ENCODE peak calls at places on chromosome X, in six cellular contexts. A is neural progenitor cell, K is brain microvascular endothelial cell, C is cardiac muscle cell, Z is cardiac fibroblast, Q is PC-9. L is an unnamed sample.
A peak's percentile ranks its signal among the peaks of the same experiment; 100 is the strongest.

GRCh38 chrX:45806410-45807121 is 605.9 kb upstream of the DIPK2B start:
- DNase-seq in A (no peak), K (peak; percentile 84), C (peak; percentile 90), Z (peak; percentile 81), Q (no peak), L (no peak)

GRCh38 chrX:74521961-74522833 is 92.2 kb downstream of the RLIM start:
- DNase-seq in A (no peak), K (no peak), C (peak; percentile 79), Z (no peak), Q (no peak), L (no peak)

GRCh38 chrX:39133971-39134370 is 332.7 kb downstream of the MID1IP1 start:
- DNase-seq in A (no peak), K (no peak), C (no peak), Z (no peak), Q (no peak), L (peak; percentile 36)

GRCh38 chrX:40144576-40144975 is 46.8 kb upstream of the BCOR start:
- DNase-seq in A (peak; percentile 44), K (no peak), C (no peak), Z (no peak), Q (no peak), L (no peak)

GRCh38 chrX:57906790-57907189 is 3.5 kb downstream of the ZXDA start:
- DNase-seq in A (no peak), K (peak; percentile 21), C (peak; percentile 64), Z (peak; percentile 73), Q (no peak), L (no peak)

GRCh38 chrX:68375803-68376202 is 57.5 kb downstream of the OPHN1 start:
- DNase-seq in A (no peak), K (peak; percentile 1), C (no peak), Z (no peak), Q (no peak), L (no peak)

GRCh38 chrX:1185556-1185955 is 26.9 kb downstream of the CRLF2 start:
- DNase-seq in A (no peak), K (no peak), C (no peak), Z (no peak), Q (no peak), L (no peak)

GRCh38 chrX:56572975-56573374 is 9.5 kb downstream of the UBQLN2 start:
- DNase-seq in A (no peak), K (no peak), C (no peak), Z (no peak), Q (no peak), L (no peak)

GRCh38 chrX:38561126-38561868 is at the start of gene TSPAN7:
- DNase-seq in A (peak; percentile 89), K (peak; percentile 42), C (peak; percentile 78), Z (peak; percentile 54), Q (no peak), L (peak; percentile 81)

GRCh38 chrX:30831082-30831481 is 58.0 kb downstream of the TAB3 start:
- DNase-seq in A (peak; percentile 47), K (no peak), C (no peak), Z (no peak), Q (no peak), L (no peak)

GRCh38 chrX:53074987-53075386 is 7.2 kb upstream of the TSPYL2 start:
- DNase-seq in A (peak; percentile 8), K (no peak), C (no peak), Z (no peak), Q (no peak), L (no peak)

DNA sequence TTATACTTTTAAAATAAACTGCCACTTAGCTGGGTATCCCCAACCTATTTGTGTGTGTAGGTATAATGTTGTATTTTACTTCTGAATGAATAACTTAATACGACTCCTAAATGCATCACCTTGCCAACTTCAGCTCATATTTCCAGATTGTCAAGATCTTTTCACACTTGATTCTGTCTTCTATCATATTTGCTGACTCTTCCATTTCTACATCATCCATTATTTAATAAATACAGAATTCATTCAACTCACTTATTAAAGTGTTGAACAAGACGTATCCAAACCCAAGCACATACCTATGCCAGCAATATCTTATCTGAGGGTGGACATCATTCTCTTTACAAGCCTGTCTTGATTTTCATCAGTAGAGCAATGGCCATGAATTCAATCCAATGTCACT is 91.2 kb upstream of the FAM47C start:
- DNase-seq in A (no peak), K (no peak), C (no peak), Z (no peak), Q (no peak), L (no peak)
- TF ChIP-seq CTCF in A (no peak), K (no peak), C (no peak), Z (no peak), Q (no peak), L (no peak)

DNA sequence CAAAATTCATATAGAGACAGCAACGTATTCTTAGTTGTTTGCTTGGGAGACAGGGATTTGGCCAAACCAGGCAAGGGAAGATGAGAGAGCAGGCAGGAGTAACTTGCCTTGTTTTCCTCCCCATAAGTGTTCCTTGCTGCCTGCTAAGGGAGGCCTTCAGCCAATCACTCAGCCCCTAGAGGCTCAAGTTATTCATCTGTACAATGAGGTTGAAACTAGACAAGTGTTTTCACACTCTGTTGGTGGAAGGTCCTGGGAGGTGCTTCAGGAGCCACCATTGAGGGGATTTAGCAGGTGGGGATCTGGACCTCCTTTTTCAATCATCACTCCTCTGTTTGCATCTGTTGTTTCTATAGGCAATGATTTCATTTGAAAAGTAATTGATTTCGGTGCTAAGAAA is 23.6 kb upstream of the HMGB3 start:
- DNase-seq in A (no peak), K (no peak), C (no peak), Z (no peak), Q (no peak), L (no peak)
- TF ChIP-seq CTCF in A (no peak), K (no peak), C (no peak), Z (no peak), Q (no peak), L (no peak)

GRCh38 chrX:155662297-155662696 is 49.5 kb upstream of the TMLHE start:
- DNase-seq in A (peak; percentile 26), K (no peak), C (peak; percentile 0), Z (peak; percentile 7), Q (no peak), L (peak; percentile 19)
- TF ChIP-seq CTCF in A (peak; percentile 39), K (peak; percentile 45), C (no peak), Z (peak; percentile 35), Q (peak; percentile 52), L (peak; percentile 21)

GRCh38 chrX:11558972-11559371 is 106.7 kb downstream of the ARHGAP6 start:
- DNase-seq in A (peak; percentile 15), K (no peak), C (no peak), Z (peak; percentile 27), Q (peak; percentile 4), L (peak; percentile 34)
- TF ChIP-seq CTCF in A (peak; percentile 41), K (peak; percentile 61), C (peak; percentile 23), Z (peak; percentile 38), Q (peak; percentile 32), L (peak; percentile 20)

GRCh38 chrX:119190251-119190651 is 45.8 kb upstream of the PGRMC1 start:
- DNase-seq in A (no peak), K (no peak), C (peak; percentile 4), Z (peak; percentile 1), Q (no peak), L (no peak)

GRCh38 chrX:119189115-119189514 is 47.0 kb upstream of the PGRMC1 start:
- DNase-seq in A (no peak), K (no peak), C (no peak), Z (no peak), Q (no peak), L (no peak)

GRCh38 chrX:119189586-119189985 is 46.5 kb upstream of the PGRMC1 start:
- DNase-seq in A (no peak), K (no peak), C (peak; percentile 67), Z (peak; percentile 67), Q (no peak), L (no peak)

GRCh38 chrX:119190736-119191282 is 45.3 kb upstream of the PGRMC1 start:
- DNase-seq in A (no peak), K (no peak), C (peak; percentile 62), Z (peak; percentile 57), Q (no peak), L (no peak)

DNA sequence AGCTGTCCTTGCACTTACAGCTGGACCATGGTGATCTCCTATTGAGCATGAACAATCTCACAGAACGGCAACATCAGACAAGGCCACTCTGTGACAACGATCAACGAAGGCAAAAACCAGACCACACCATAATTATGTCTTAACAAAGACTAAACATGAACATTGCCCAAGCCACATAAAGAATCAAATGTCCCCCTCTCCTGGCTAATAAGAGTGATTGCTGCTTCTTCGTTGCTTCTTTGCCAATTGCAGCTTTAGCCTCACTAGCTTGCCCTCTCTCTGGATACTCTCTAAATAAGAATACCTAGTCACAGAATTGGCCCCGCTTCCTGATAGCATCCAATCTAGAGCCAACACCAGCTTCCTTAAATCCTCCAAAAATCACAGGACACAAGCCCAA is 41.5 kb upstream of the PGRMC1 start:
- DNase-seq in A (peak; percentile 2), K (no peak), C (peak; percentile 57), Z (peak; percentile 45), Q (no peak), L (no peak)
- TF ChIP-seq CTCF in A (peak; percentile 33), K (peak; percentile 49), C (peak; percentile 41), Z (peak; percentile 33), Q (peak; percentile 53), L (no peak)